ENCODE peak calls at places on chromosomes 1 and 21, in eight cellular contexts. S, O, M, W, J, I, L and P are unnamed samples.

GRCh38 chr1:209877109-209877764 is 49.5 kb downstream of the UTP25 start:
- DNase-seq in S (no peak), O (no peak), M (no peak), W (no peak), J (no peak), I (no peak), L (no peak), P (no peak)

GRCh38 chr1:37944091-37944763 is 2.6 kb downstream of the INPP5B start:
- DNase-seq in S (no peak), O (no peak), M (no peak), W (peak), J (no peak), I (peak), L (no peak), P (no peak)

GRCh38 chr1:117686907-117687306 is 81.1 kb downstream of the TENT5C start:
- DNase-seq in S (no peak), O (no peak), M (no peak), W (peak), J (no peak), I (no peak), L (no peak), P (no peak)

GRCh38 chr1:30036666-30037065 is 686.7 kb downstream of the MATN1 start:
- DNase-seq in S (no peak), O (no peak), M (no peak), W (no peak), J (no peak), I (no peak), L (no peak), P (no peak)

GRCh38 chr1:61504840-61505239 is 220.1 kb downstream of the TM2D1 start:
- DNase-seq in S (no peak), O (no peak), M (no peak), W (peak), J (no peak), I (no peak), L (no peak), P (no peak)

GRCh38 chr21:43331962-43332458 is 94.9 kb downstream of the SIK1 start:
- DNase-seq in S (peak), O (no peak), M (peak), W (peak), J (no peak), I (peak), L (no peak), P (no peak)

GRCh38 chr1:7842517-7842916 is 10.3 kb downstream of the UTS2 start:
- DNase-seq in S (no peak), O (no peak), M (no peak), W (no peak), J (no peak), I (no peak), L (no peak), P (no peak)

GRCh38 chr21:34949045-34949444 is 100.1 kb downstream of the RUNX1 start:
- DNase-seq in S (no peak), O (no peak), M (no peak), W (no peak), J (no peak), I (no peak), L (no peak), P (no peak)

GRCh38 chr1:9782897-9783296 is 40.9 kb downstream of the CLSTN1 start:
- DNase-seq in S (no peak), O (no peak), M (no peak), W (no peak), J (no peak), I (no peak), L (no peak), P (no peak)

GRCh38 chr1:226311376-226311775 is 2.4 kb upstream of the LIN9 start:
- DNase-seq in S (no peak), O (no peak), M (no peak), W (no peak), J (no peak), I (no peak), L (no peak), P (no peak)

GRCh38 chr1:196455697-196456096 is 152.5 kb downstream of the KCNT2 start:
- DNase-seq in S (no peak), O (no peak), M (no peak), W (no peak), J (no peak), I (no peak), L (no peak), P (no peak)

GRCh38 chr1:230877139-230877923 is 9.0 kb upstream of the C1orf198 start:
- DNase-seq in S (no peak), O (no peak), M (no peak), W (peak), J (no peak), I (peak), L (no peak), P (no peak)

GRCh38 chr1:150813028-150813707 is 5.1 kb upstream of the CTSK start:
- DNase-seq in S (peak), O (peak), M (peak), W (peak), J (no peak), I (peak), L (peak), P (no peak)

GRCh38 chr1:206770531-206771352 is at the start of gene IL19:
- DNase-seq in S (no peak), O (no peak), M (peak), W (peak), J (no peak), I (peak), L (no peak), P (no peak)

GRCh38 chr1:54356680-54357147 is 49.5 kb downstream of the SSBP3 start:
- DNase-seq in S (no peak), O (no peak), M (peak), W (no peak), J (no peak), I (no peak), L (no peak), P (no peak)

GRCh38 chr1:150999051-150999674 is 7.5 kb downstream of the MINDY1 start:
- DNase-seq in S (no peak), O (no peak), M (peak), W (peak), J (no peak), I (peak), L (no peak), P (no peak)

DNA sequence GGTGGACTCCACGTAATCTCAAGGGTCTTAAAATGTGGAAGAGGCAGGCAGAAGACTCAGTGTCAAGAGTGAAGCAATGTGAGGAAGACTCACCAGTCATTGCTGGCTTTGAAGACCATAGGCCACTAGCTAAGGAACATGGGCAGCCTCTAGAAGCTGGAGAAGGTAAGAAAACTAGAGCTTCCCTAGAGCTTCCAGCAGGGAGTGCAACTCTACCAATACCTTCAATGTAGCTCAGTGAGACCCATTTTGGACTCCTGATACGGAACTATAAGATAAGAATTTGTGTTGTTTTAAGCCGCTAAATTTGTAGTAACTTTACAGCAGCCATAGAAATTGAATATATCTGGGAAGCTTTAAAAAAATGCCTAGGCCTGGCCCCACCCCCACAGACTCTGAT is 18.9 kb downstream of the METTL13 start:
- DNase-seq in S (no peak), O (no peak), M (no peak), W (no peak), J (no peak), I (no peak), L (no peak), P (no peak)
- TF ChIP-seq CTCF in S (no peak), O (no peak), M (no peak), W (no peak), J (no peak), I (no peak), L (no peak), P (no peak)

GRCh38 chr1:68782890-68783289 is 286.0 kb upstream of the DEPDC1 start:
- DNase-seq in S (no peak), O (no peak), M (no peak), W (no peak), J (no peak), I (peak), L (no peak), P (no peak)
- TF ChIP-seq CTCF in S (no peak), O (no peak), M (no peak), W (no peak), J (no peak), I (no peak), L (no peak), P (no peak)

GRCh38 chr1:179252606-179253005 is 23.1 kb upstream of the ABL2 start:
- DNase-seq in S (no peak), O (no peak), M (no peak), W (no peak), J (no peak), I (no peak), L (no peak), P (no peak)

GRCh38 chr1:179247923-179248322 is 18.4 kb upstream of the ABL2 start:
- DNase-seq in S (no peak), O (no peak), M (no peak), W (no peak), J (no peak), I (no peak), L (no peak), P (no peak)

GRCh38 chr1:179253286-179253972 is 24.0 kb upstream of the ABL2 start:
- DNase-seq in S (no peak), O (no peak), M (no peak), W (no peak), J (no peak), I (no peak), L (no peak), P (no peak)

GRCh38 chr1:179251675-179252074 is 22.2 kb upstream of the ABL2 start:
- DNase-seq in S (no peak), O (no peak), M (no peak), W (peak), J (no peak), I (peak), L (no peak), P (no peak)
- TF ChIP-seq CTCF in S (peak), O (no peak), M (peak), W (peak), J (no peak), I (peak), L (no peak), P (no peak)

DNA sequence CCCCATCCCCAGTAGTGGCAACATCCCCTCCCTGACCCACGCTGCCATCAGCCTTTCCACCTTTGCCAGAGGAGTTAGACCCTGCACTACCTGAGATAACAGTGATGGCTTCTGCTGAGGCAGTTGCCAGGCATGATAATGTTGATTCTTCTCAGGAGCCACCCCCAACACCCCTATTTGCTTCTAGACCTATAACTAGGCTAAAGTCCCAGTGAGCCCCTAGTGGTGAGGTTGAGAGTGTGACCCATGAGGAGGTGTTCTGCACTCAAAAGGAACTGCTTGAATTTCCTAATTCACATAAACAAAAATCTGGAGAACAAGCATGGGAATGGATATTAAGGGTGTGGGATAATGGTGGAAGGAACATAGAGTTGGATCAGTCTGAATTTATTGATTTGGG is 159.6 kb upstream of the COL11A1 start:
- DNase-seq in S (no peak), O (peak), M (no peak), W (no peak), J (no peak), I (no peak), L (no peak), P (no peak)
- TF ChIP-seq CTCF in S (no peak), O (no peak), M (no peak), W (peak), J (no peak), I (no peak), L (no peak), P (no peak)